ENCODE peak calls at places on chromosomes 4 and X, in six cellular contexts. J is glutamatergic neuron, X is tibial artery, V is osteocyte, Y is upper lobe of right lung, W is astrocyte of the cerebellum. S is an unnamed sample.

GRCh38 chr4:825969-826330 is at the start of gene CPLX1:
- DNase-seq in J (peak; percentile 82), X (no peak), V (no peak), Y (peak; percentile 66), W (no peak), S (peak; percentile 61)

GRCh38 chrX:30039768-30040167 is 175.6 kb upstream of the MAGEB2 start:
- DNase-seq in J (no peak), X (no peak), V (no peak), Y (no peak), W (no peak), S (no peak)

GRCh38 chrX:142054094-142054493 is 150.4 kb downstream of the MAGEC1 start:
- DNase-seq in J (no peak), X (no peak), V (no peak), Y (no peak), W (no peak), S (no peak)

GRCh38 chr4:8105303-8106100 is 53.1 kb downstream of the ABLIM2 start:
- DNase-seq in J (no peak), X (no peak), V (no peak), Y (no peak), W (no peak), S (no peak)

GRCh38 chr4:140103676-140104075 is 50.3 kb downstream of the MAML3 start:
- DNase-seq in J (no peak), X (no peak), V (no peak), Y (no peak), W (peak; percentile 33), S (no peak)

GRCh38 chrX:20521245-20521644 is 254.5 kb upstream of the RPS6KA3 start:
- DNase-seq in J (no peak), X (no peak), V (no peak), Y (no peak), W (no peak), S (peak; percentile 76)

GRCh38 chr4:145734051-145734450 is 54.1 kb downstream of the C4orf51 start:
- DNase-seq in J (no peak), X (no peak), V (no peak), Y (no peak), W (no peak), S (peak; percentile 39)

GRCh38 chr4:153090670-153091385 is 113.4 kb upstream of the TRIM2 start:
- DNase-seq in J (no peak), X (no peak), V (no peak), Y (no peak), W (no peak), S (no peak)

GRCh38 chr4:55175779-55176231 is 50.4 kb upstream of the KDR start:
- DNase-seq in J (no peak), X (no peak), V (no peak), Y (no peak), W (no peak), S (peak; percentile 67)

GRCh38 chr4:81565137-81565870 is 93.6 kb upstream of the RASGEF1B start:
- DNase-seq in J (peak; percentile 43), X (peak; percentile 87), V (no peak), Y (peak; percentile 89), W (no peak), S (peak; percentile 55)

GRCh38 chr4:74623041-74623440 is 171.3 kb downstream of the BTC start:
- DNase-seq in J (no peak), X (no peak), V (no peak), Y (no peak), W (peak; percentile 19), S (no peak)

DNA sequence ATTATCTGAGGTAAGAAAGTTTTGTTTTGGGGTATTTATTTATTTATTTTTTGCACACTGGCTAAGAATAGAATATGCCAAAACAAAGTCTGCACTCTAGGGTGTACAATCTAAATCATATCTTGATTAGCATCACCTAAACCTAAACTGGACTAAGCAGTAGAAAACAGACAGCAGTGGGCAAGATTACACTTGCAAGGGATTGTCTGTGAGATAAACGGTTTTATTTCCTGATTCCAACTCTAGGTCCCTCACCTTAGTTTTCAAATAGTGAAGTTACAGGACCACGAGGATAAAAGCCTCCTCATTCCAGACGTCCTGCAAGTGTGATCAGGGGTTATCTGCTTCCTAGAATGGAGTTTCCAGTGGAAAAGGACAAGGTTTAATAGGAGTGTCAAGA is 86.1 kb downstream of the SH3RF1 start:
- DNase-seq in J (no peak), X (no peak), V (no peak), Y (no peak), W (no peak), S (no peak)
- TF ChIP-seq CTCF in J (no peak), X (no peak), V (no peak), Y (no peak), W (no peak), S (no peak)

DNA sequence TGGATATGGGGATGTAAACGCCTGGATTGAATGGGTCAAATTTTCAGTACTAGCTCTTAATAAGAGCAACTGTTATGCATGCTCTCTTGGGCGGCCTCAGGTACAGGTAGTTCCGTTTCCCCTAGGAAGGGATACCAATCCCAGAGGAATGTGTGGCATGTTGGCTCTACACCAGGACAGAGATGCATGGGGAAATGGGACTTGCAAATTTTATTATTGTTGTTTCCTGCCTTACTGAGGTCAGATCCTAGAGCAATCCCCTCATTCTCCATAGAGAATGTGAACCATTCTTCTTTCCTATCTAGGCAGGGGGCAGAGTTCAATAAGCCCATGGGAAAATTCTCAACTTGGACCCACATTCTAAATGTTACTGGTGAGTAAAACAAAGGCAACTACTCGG is 361.8 kb upstream of the FGF16 start:
- DNase-seq in J (no peak), X (no peak), V (no peak), Y (no peak), W (no peak), S (no peak)
- TF ChIP-seq CTCF in J (no peak), X (no peak), V (no peak), Y (no peak), W (no peak), S (no peak)

GRCh38 chr4:108512615-108513505 is 107.5 kb upstream of the RPL34 start:
- DNase-seq in J (peak; percentile 43), X (no peak), V (no peak), Y (no peak), W (peak; percentile 67), S (peak; percentile 39)
- TF ChIP-seq CTCF in J (no peak), X (no peak), V (peak; percentile 74), Y (peak; percentile 33), W (peak; percentile 79), S (peak; percentile 49)

GRCh38 chr4:147407261-147408045 is 73.4 kb upstream of the EDNRA start:
- DNase-seq in J (no peak), X (no peak), V (no peak), Y (no peak), W (peak; percentile 44), S (no peak)
- TF ChIP-seq CTCF in J (peak; percentile 42), X (peak; percentile 12), V (peak; percentile 58), Y (peak; percentile 20), W (peak; percentile 39), S (peak; percentile 30)

DNA sequence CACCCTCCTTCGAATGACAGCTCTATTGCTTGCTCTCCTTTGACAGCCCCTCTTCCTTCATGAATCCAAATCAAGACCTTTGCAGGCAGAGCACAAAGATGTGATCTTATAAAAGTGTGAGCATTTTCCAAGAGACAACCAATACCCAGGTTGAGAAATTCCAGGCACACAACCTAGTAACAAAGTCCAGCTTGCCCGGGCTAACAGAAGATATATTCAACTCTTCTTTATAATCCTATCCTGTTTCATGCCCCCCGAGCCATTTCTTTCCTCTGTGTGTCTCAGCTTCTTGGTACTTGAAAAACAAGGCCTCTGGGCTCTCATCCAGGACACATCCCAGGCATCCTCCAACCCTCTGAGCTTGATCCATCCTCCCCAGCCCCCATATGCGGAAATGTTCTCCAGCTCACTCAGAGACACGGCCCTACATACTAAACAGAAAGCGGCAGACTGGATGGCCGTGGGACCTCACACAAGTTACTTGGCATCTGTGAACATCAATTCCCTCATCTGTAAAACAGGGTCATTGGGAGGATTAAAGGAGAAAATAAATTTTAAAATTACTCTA is 627.1 kb downstream of the BCOR start:
- DNase-seq in J (no peak), X (peak; percentile 26), V (no peak), Y (no peak), W (peak; percentile 24), S (no peak)
- TF ChIP-seq CTCF in J (no peak), X (no peak), V (no peak), Y (no peak), W (no peak), S (no peak)

DNA sequence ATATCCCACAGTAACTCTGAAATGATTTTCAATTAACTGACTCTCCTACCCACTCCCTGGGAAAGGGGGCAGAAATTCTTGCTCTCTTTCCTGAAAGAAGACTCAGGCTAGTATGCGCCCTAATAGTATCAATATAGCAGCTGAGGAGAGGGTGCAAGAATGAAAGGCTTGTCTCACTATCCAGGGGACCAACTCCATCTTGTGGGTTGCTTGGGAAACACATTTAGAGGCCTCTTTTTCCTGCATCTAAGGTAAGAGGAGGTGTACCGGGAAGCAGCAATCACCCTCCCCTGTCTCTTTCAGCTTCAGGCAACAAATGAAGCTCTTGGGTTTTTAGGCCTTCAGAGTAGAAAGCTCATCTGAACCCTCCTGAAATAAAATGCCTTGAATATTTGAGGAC is 11.3 kb downstream of the TMEM255A start:
- DNase-seq in J (no peak), X (no peak), V (no peak), Y (no peak), W (no peak), S (no peak)
- TF ChIP-seq CTCF in J (no peak), X (no peak), V (no peak), Y (no peak), W (no peak), S (no peak)

DNA sequence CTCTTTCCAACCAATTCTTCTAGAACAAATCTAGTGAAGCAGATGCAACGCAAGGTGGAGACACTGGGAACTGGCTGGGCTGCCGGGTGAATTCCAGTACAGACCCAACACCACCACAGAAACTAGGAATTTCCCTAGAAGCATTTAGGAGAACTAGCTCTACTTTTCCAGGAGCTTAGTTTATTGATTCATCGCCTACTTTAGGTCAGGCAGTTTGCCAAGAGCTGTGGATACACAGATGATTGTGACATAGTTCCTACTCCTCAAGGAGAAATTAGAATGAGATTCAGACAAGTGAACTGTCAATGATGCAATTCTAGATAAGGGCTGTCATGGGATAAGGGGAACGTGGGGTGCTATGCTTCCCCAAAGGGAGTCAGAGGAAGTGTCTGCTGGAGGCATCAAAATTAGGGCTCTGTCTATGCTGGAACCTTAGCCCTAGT is 350.0 kb downstream of the CAMK2D start:
- DNase-seq in J (no peak), X (peak; percentile 60), V (no peak), Y (no peak), W (peak; percentile 83), S (peak; percentile 89)
- TF ChIP-seq CTCF in J (no peak), X (no peak), V (no peak), Y (no peak), W (no peak), S (no peak)

GRCh38 chr4:77358315-77358928 is 201.4 kb downstream of the CCNG2 start:
- DNase-seq in J (no peak), X (no peak), V (no peak), Y (no peak), W (peak; percentile 28), S (peak; percentile 69)
- TF ChIP-seq CTCF in J (peak; percentile 71), X (peak; percentile 49), V (peak; percentile 68), Y (peak; percentile 58), W (peak; percentile 83), S (peak; percentile 70)